ENCODE peak calls at places on chromosomes 1 and 21, in five cellular contexts. X is GM12865, Q is ovary, M is mesothelial cell of epicardium, Z is fibroblast of lung. H is an unnamed sample.

GRCh38 chr1:3553166-3553939 is 58.0 kb downstream of the MEGF6 start:
- DNase-seq in X (no peak), Z (no peak), Q (peak; percentile 67), M (no peak), H (no peak)

GRCh38 chr1:226091461-226091860 is 28.9 kb downstream of the H3-3A start:
- DNase-seq in Q (no peak), M (no peak), X (no peak), Z (no peak), H (no peak)

GRCh38 chr1:16971330-16972209 is 8.8 kb downstream of the MFAP2 start:
- DNase-seq in Z (no peak), Q (no peak), X (no peak), M (no peak), H (no peak)

GRCh38 chr1:189607477-189608096 is 870.1 kb downstream of the BRINP3 start:
- DNase-seq in Z (no peak), Q (no peak), X (no peak), M (no peak), H (no peak)

GRCh38 chr1:103336376-103336775 is 189.1 kb upstream of the RNPC3 start:
- DNase-seq in Q (no peak), M (no peak), Z (no peak), X (no peak), H (no peak)

GRCh38 chr1:14100916-14101315 is 400.9 kb downstream of the PRDM2 start:
- DNase-seq in Z (no peak), M (no peak), Q (no peak), X (no peak), H (no peak)

GRCh38 chr1:205313681-205314308 is 7.8 kb downstream of the NUAK2 start:
- DNase-seq in Z (peak; percentile 70), M (no peak), Q (peak; percentile 55), X (peak; percentile 79), H (no peak)

GRCh38 chr1:19758227-19758830 is 41.4 kb downstream of the TMCO4 start:
- DNase-seq in Z (peak; percentile 70), Q (no peak), X (no peak), M (no peak), H (no peak)

GRCh38 chr1:222546548-222547259 is 1.2 kb downstream of the HHIPL2 start:
- DNase-seq in Q (no peak), X (no peak), M (no peak), Z (peak; percentile 80), H (no peak)

GRCh38 chr1:117290855-117291254 is 76.4 kb upstream of the MAN1A2 start:
- DNase-seq in X (no peak), Q (no peak), M (no peak), Z (no peak), H (no peak)

GRCh38 chr21:46117586-46118304 is 19.8 kb downstream of the COL6A2 start:
- DNase-seq in M (peak; percentile 18), Z (no peak), Q (peak; percentile 24), X (no peak), H (peak; percentile 14)

GRCh38 chr1:167342846-167343245 is 122.2 kb downstream of the POU2F1 start:
- DNase-seq in X (peak; percentile 45), M (no peak), Q (no peak), Z (no peak), H (no peak)

GRCh38 chr21:36080386-36080785 is 10.6 kb downstream of the CBR1 start:
- DNase-seq in X (no peak), M (no peak), Q (no peak), Z (no peak), H (no peak)

GRCh38 chr21:36082140-36082742 is 12.4 kb downstream of the CBR1 start:
- DNase-seq in X (no peak), Q (no peak), Z (peak; percentile 23), M (no peak), H (no peak)

GRCh38 chr21:36079010-36079649 is 9.3 kb downstream of the CBR1 start:
- DNase-seq in Q (no peak), X (peak; percentile 46), Z (peak; percentile 6), M (no peak), H (no peak)

GRCh38 chr21:36077758-36078157 is 7.9 kb downstream of the CBR1 start:
- DNase-seq in M (no peak), Z (no peak), X (no peak), Q (no peak), H (no peak)

DNA sequence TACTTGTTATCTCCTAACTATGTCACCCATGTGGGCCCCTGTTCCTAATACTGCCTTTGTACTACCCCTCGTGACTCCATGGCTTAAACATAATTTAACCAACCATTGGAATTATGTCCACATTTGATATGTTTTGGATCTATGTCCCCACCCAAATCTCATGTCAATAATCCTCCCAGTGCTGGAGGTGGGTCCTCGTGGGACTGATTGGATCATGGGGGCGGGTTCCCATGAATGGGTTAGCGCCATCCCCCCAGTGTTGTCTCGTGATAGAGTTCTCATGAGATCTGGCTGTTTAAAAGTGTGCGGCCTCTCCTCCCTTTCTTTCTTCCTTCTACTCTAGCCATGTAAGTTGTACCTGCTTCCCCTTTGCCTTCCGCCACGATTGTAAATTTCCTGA is 9.8 kb downstream of the CBR1 start:
- DNase-seq in M (no peak), Z (no peak), Q (no peak), X (no peak), H (no peak)
- TF ChIP-seq CTCF in M (no peak), Z (no peak), Q (no peak), X (no peak), H (no peak)

GRCh38 chr1:8560611-8561544 is 243.0 kb downstream of the SLC45A1 start:
- DNase-seq in M (no peak), X (peak; percentile 64), Z (peak; percentile 67), Q (no peak), H (no peak)
- TF ChIP-seq CTCF in M (peak; percentile 75), X (peak; percentile 81), Z (peak; percentile 93), Q (peak; percentile 94), H (no peak)

GRCh38 chr1:168365719-168366474 is 85.2 kb downstream of the TBX19 start:
- DNase-seq in X (peak; percentile 38), Z (no peak), M (no peak), Q (no peak), H (no peak)
- TF ChIP-seq CTCF in X (peak; percentile 18), Z (no peak), M (no peak), Q (no peak), H (no peak)

DNA sequence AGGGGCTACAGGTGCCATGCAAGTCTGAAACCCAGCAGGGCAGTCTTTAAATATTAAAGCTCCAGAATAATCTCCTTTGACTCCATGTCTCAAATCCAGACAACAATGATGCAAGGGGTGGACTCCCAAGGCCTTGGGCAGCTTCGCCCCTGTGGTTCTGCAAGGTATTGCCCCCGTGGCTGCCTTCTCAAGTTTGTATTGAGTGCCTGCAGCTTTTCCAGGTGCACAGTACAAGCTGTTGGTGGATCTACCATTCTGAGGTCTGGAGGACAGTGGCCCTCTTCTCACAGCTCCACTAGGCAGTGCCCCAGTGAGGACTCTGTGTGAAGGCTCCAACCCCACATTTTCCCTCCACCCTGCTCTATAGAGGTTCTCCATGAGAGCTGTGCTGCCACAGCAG is 3.7 kb upstream of the MROH9 start:
- DNase-seq in Q (no peak), X (no peak), Z (no peak), M (no peak), H (no peak)
- TF ChIP-seq CTCF in Q (no peak), X (no peak), Z (no peak), M (no peak), H (no peak)

DNA sequence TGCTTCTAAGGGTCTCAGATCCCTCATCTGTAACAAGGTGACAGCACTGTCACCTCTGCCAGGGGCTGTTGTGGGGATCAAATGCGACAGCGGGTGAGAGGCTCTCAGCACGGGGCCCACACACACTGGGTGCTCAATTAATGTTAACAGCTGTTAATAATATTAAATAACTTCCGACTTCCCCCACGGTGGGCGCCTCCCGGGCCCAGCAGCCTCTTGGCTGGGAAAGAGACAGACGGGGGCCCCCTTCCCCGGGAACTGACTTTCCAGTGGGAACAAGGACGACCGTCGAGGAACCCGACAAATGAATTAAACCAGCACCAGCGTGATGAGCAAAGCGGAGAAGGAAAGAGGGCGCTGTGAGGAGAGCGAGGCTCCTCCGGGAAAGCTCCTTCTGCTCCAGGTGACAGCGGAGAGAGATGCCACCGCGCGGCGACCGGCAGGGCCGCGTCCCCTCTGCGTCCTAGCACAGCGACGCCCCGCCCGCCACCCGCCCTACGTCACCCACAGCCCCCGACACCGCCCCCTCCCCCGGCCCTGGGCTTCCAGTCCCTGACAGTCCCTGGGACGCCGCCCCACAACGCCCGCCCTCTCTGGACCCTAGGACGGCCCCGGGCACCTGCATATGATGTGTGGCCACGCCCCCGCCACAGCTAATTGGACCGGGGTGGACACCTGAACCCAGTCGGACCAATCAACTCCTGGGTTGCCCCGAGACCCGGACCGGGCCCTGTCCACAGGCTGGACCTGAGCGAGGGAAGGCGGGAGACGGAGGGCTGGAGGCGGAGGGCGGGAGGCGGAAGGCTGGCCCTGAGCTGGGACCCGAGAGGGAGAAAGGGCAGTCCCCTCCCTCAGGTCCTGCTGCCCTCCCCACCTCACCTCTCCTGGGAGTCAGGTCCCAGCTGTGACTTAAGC is 38.2 kb downstream of the MATN1 start:
- DNase-seq in M (peak; percentile 37), Q (no peak), X (no peak), Z (no peak), H (no peak)
- TF ChIP-seq CTCF in M (no peak), Q (no peak), X (no peak), Z (no peak), H (no peak)

DNA sequence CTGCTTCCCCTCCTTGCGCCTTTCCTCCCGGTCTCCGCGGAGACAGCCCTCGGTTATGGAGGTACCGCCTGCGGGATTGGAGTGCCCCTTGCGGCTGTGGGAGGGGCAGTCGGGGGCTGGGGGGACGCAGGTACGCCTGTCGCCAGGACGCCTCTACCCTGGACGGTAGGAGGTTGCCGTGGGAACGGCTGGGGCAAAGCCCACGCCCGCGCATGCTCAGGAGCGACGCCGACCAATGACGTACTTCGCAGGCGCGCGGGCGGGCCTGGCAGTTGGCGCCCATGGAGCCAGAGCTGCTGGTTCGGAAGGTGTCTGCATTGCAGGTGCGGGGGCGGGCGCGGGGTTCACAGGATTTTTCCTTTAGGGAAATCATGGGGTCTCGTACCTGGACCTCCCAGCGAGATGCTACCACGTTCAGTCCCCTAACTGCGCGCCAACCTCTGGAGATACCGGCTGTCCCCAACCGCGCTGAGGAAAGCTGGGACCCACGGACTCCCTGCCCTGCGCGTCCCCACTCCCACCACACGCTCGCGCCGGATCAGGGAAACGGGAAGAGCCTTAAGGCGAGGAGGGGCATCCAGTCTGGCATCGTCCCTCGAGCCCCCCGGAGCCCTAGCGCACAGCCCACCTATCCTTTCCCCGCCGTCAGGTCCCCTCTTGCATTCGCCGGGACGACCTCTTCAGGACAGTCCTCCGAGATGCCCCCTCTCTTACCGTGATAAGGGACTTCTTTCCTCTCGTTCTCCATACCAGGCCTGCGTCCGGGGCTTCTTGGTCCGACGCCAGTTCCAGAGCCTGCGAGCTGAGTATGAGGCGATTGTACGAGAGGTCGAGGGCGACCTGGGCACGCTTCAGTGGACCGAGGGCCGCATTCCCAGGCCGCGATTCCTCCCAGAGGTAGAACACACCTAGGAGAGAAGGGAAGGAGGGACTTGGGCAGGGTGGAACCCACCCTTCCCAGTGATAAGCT is at the start of gene IQCC:
- DNase-seq in Q (peak; percentile 90), Z (peak; percentile 74), X (peak; percentile 90), M (peak; percentile 84), H (peak; percentile 65)
- TF ChIP-seq CTCF in Q (peak; percentile 24), Z (no peak), X (no peak), M (peak; percentile 10), H (no peak)

GRCh38 chr1:6989506-6990159 is 204.4 kb downstream of the CAMTA1 start:
- DNase-seq in M (no peak), X (no peak), Z (no peak), Q (no peak), H (no peak)

GRCh38 chr1:6986281-6986680 is 201.0 kb downstream of the CAMTA1 start:
- DNase-seq in Z (no peak), X (no peak), Q (no peak), M (no peak), H (no peak)

GRCh38 chr1:6988796-6989195 is 203.5 kb downstream of the CAMTA1 start:
- DNase-seq in M (no peak), X (no peak), Z (no peak), Q (no peak), H (no peak)

GRCh38 chr1:6985528-6986276 is 200.4 kb downstream of the CAMTA1 start:
- DNase-seq in Z (no peak), X (no peak), Q (no peak), M (no peak), H (no peak)

GRCh38 chr1:6987940-6988339 is 202.7 kb downstream of the CAMTA1 start:
- DNase-seq in Z (no peak), X (no peak), M (no peak), Q (no peak), H (no peak)
- TF ChIP-seq CTCF in Z (no peak), X (no peak), M (peak; percentile 32), Q (no peak), H (no peak)

H was measured in omental fat pad.